ENCODE peak calls at places on chromosome 16, in four cellular contexts. One of them, this sample, is unnamed.
A peak's percentile ranks its signal among the peaks of the same experiment; 100 is the strongest.

GRCh38 chr16:55301385-55302008 is 22.5 kb upstream of the IRX6 start:
- DNase-seq in mucosa of descending colon: no peak
- DNase-seq in A673: no peak
- DNase-seq in CD8-positive, alpha-beta memory T cell: no peak
- DNase-seq in this sample: no peak

GRCh38 chr16:47553853-47554564 is 92.9 kb downstream of the PHKB start:
- DNase-seq in A673: no peak
- DNase-seq in CD8-positive, alpha-beta memory T cell: no peak
- DNase-seq in mucosa of descending colon: no peak
- DNase-seq in this sample: no peak

GRCh38 chr16:77680496-77680895 is 41.8 kb upstream of the NUDT7 start:
- DNase-seq in CD8-positive, alpha-beta memory T cell: no peak
- DNase-seq in A673: no peak
- DNase-seq in mucosa of descending colon: no peak
- DNase-seq in this sample: no peak

GRCh38 chr16:49639739-49640388 is 216.0 kb downstream of the ZNF423 start:
- DNase-seq in CD8-positive, alpha-beta memory T cell: no peak
- DNase-seq in A673: no peak
- DNase-seq in mucosa of descending colon: no peak
- DNase-seq in this sample: no peak

GRCh38 chr16:1429631-1430030 is 1.2 kb upstream of the PERCC1 start:
- DNase-seq in A673: no peak
- DNase-seq in mucosa of descending colon: no peak
- DNase-seq in CD8-positive, alpha-beta memory T cell: no peak
- DNase-seq in this sample: no peak

GRCh38 chr16:60755907-60756306 is 1280.3 kb downstream of the CDH8 start:
- DNase-seq in A673: no peak
- DNase-seq in mucosa of descending colon: no peak
- DNase-seq in CD8-positive, alpha-beta memory T cell: no peak
- DNase-seq in this sample: no peak

GRCh38 chr16:73949574-73950348 is 346.9 kb upstream of the PSMD7 start:
- DNase-seq in A673: peak; percentile 65
- DNase-seq in CD8-positive, alpha-beta memory T cell: no peak
- DNase-seq in mucosa of descending colon: no peak
- DNase-seq in this sample: no peak

GRCh38 chr16:23514381-23515152 is 4.3 kb upstream of the GGA2 start:
- DNase-seq in CD8-positive, alpha-beta memory T cell: no peak
- DNase-seq in A673: no peak
- DNase-seq in mucosa of descending colon: no peak
- DNase-seq in this sample: no peak

GRCh38 chr16:31331807-31332301 is 23.1 kb upstream of the ITGAX start:
- DNase-seq in mucosa of descending colon: no peak
- DNase-seq in A673: no peak
- DNase-seq in CD8-positive, alpha-beta memory T cell: no peak
- DNase-seq in this sample: no peak

GRCh38 chr16:14196539-14196938 is 125.4 kb downstream of the MRTFB start:
- DNase-seq in A673: peak; percentile 18
- DNase-seq in mucosa of descending colon: no peak
- DNase-seq in CD8-positive, alpha-beta memory T cell: no peak
- DNase-seq in this sample: no peak

GRCh38 chr16:23836404-23837291 is 865 bp downstream of the PRKCB start:
- DNase-seq in A673: peak; percentile 62
- DNase-seq in CD8-positive, alpha-beta memory T cell: peak; percentile 46
- DNase-seq in mucosa of descending colon: peak; percentile 54
- DNase-seq in this sample: peak; percentile 67

GRCh38 chr16:57112403-57113041 is 20.1 kb downstream of the CPNE2 start:
- DNase-seq in mucosa of descending colon: no peak
- DNase-seq in CD8-positive, alpha-beta memory T cell: no peak
- DNase-seq in A673: no peak
- DNase-seq in this sample: no peak

GRCh38 chr16:67339453-67339852 is 12.8 kb downstream of the LRRC36 start:
- DNase-seq in mucosa of descending colon: no peak
- DNase-seq in A673: no peak
- DNase-seq in CD8-positive, alpha-beta memory T cell: no peak
- DNase-seq in this sample: no peak

GRCh38 chr16:84308120-84308519 is 13.4 kb downstream of the WFDC1 start:
- DNase-seq in mucosa of descending colon: peak; percentile 73
- DNase-seq in A673: peak; percentile 39
- DNase-seq in CD8-positive, alpha-beta memory T cell: no peak
- DNase-seq in this sample: peak; percentile 55

GRCh38 chr16:66798162-66798561 is 3.2 kb downstream of the TERB1 start:
- DNase-seq in CD8-positive, alpha-beta memory T cell: no peak
- DNase-seq in A673: no peak
- DNase-seq in mucosa of descending colon: no peak
- DNase-seq in this sample: no peak

GRCh38 chr16:11677959-11678881 is 10.0 kb downstream of the SNN start:
- DNase-seq in A673: no peak
- DNase-seq in mucosa of descending colon: no peak
- DNase-seq in CD8-positive, alpha-beta memory T cell: no peak
- DNase-seq in this sample: no peak

GRCh38 chr16:11675561-11676511 is 7.6 kb downstream of the SNN start:
- DNase-seq in mucosa of descending colon: peak; percentile 69
- DNase-seq in A673: no peak
- DNase-seq in CD8-positive, alpha-beta memory T cell: no peak
- DNase-seq in this sample: no peak

GRCh38 chr16:11674818-11675560 is 6.7 kb downstream of the SNN start:
- DNase-seq in CD8-positive, alpha-beta memory T cell: no peak
- DNase-seq in A673: peak; percentile 33
- DNase-seq in mucosa of descending colon: no peak
- DNase-seq in this sample: no peak

GRCh38 chr16:11677451-11677951 is 9.2 kb downstream of the SNN start:
- DNase-seq in mucosa of descending colon: no peak
- DNase-seq in CD8-positive, alpha-beta memory T cell: no peak
- DNase-seq in A673: no peak
- DNase-seq in this sample: no peak

DNA sequence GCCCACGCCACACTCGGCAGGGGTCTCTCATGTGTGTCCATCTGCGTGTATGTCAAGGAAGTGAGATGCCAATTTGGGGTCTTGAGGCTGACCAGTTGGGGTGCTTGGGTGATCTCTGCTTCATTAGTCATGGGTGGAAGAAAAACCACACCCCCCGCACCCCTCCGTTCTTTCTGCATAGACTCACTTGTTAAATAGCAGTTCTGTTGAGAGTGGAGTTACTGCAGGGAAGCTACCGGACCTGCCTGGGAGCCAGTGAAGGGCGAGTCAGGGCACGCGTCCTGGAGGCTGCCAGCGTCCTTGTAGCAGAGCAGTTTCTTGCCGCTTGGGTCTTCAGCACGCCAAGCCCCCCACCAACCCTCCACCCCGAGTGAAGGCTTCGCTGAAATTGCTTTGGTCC is 8.5 kb downstream of the SNN start:
- DNase-seq in A673: no peak
- DNase-seq in mucosa of descending colon: no peak
- DNase-seq in CD8-positive, alpha-beta memory T cell: no peak
- DNase-seq in this sample: no peak
- H3K4me1 ChIP-seq in A673: no peaks in the 10 kb centered on the region
- H3K4me1 ChIP-seq in mucosa of descending colon: peaks cover 23% of the 10 kb centered on the region
- H3K4me1 ChIP-seq in CD8-positive, alpha-beta memory T cell: peaks cover 33% of the 10 kb centered on the region
- H3K4me1 ChIP-seq in this sample: peaks cover 67% of the 10 kb centered on the region

DNA sequence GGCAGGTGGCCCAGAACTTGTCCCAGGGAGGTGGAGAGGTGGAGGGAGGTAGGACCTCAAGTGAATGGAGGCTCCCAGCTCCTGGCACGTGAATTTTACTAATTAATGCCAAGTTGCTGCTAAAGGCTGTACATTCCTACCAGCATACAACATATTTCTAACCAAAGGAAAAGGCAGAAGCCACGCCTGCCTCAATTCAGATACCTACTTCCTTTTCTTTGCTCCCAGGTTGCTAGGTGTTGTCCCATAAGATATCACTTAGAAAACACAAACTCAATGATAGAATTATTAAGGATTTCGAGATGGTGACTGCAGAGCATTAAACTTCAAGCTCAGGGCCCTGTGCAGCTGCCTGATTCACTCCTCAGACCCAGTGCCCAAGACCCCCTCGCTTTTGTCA is 20.5 kb upstream of the SMPD3 start:
- DNase-seq in CD8-positive, alpha-beta memory T cell: no peak
- DNase-seq in mucosa of descending colon: no peak
- DNase-seq in A673: no peak
- DNase-seq in this sample: no peak
- H3K4me3 ChIP-seq in CD8-positive, alpha-beta memory T cell: no peak overlapping the region
- H3K4me3 ChIP-seq in mucosa of descending colon: no peak overlapping the region
- H3K4me3 ChIP-seq in A673: no peak overlapping the region
- H3K4me3 ChIP-seq in this sample: no peak overlapping the region

DNA sequence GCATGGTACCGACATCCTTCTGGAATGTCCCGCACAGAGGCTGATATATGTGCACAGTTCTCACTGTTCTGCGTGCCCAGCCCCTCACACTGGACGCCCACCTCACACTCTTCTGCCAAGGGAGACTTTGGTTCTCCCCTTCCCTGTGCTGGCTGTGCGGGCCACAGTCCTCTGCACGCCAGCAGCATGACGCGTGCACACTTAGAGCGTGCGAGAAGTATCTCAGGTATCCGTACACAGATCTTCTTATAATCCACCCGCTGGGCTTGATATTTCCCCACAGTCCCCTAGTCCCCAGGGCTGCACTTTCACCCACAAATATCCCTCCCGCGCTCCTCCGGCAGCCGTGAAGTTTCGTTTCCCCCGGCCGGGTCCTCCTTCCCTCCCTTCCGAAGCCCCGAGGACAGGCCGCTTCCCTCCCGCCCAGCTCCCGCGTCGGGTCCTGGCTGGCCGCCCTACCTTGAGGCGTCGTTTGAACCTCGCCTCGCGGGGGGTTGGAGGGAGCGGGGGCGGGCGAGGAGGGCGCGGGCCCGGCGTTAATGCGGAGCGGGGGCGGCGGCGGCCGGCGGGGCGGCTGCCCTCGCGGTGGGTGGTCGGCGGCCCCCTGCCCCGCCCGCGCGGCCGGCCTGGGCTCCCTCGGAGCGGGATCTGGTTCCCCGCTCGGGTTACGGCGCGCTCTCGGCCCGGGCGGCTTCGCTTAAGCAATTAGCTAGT is 5.0 kb upstream of the FOXF1 start:
- DNase-seq in CD8-positive, alpha-beta memory T cell: no peak
- DNase-seq in A673: no peak
- DNase-seq in mucosa of descending colon: no peak
- DNase-seq in this sample: no peak
- H3K4me1 ChIP-seq in CD8-positive, alpha-beta memory T cell: no peaks in the 10 kb centered on the region
- H3K4me1 ChIP-seq in A673: peaks cover 9% of the 10 kb centered on the region
- H3K4me1 ChIP-seq in mucosa of descending colon: peaks cover 7% of the 10 kb centered on the region
- H3K4me1 ChIP-seq in this sample: peaks cover 22% of the 10 kb centered on the region

GRCh38 chr16:89194340-89195311 is 5.7 kb downstream of the SLC22A31 start:
- DNase-seq in mucosa of descending colon: peak; percentile 19
- DNase-seq in CD8-positive, alpha-beta memory T cell: no peak
- DNase-seq in A673: no peak
- DNase-seq in this sample: peak; percentile 45

GRCh38 chr16:89191033-89191900 is 9.1 kb downstream of the SLC22A31 start:
- DNase-seq in CD8-positive, alpha-beta memory T cell: no peak
- DNase-seq in mucosa of descending colon: peak; percentile 38
- DNase-seq in A673: no peak
- DNase-seq in this sample: peak; percentile 52

GRCh38 chr16:89191901-89192184 is 8.5 kb downstream of the SLC22A31 start:
- DNase-seq in A673: no peak
- DNase-seq in mucosa of descending colon: no peak
- DNase-seq in CD8-positive, alpha-beta memory T cell: no peak
- DNase-seq in this sample: no peak

GRCh38 chr16:89193576-89194293 is 6.6 kb downstream of the SLC22A31 start:
- DNase-seq in CD8-positive, alpha-beta memory T cell: no peak
- DNase-seq in mucosa of descending colon: peak; percentile 37
- DNase-seq in A673: peak; percentile 36
- DNase-seq in this sample: peak; percentile 56

GRCh38 chr16:89193021-89193575 is 7.2 kb downstream of the SLC22A31 start:
- DNase-seq in A673: peak; percentile 90
- DNase-seq in CD8-positive, alpha-beta memory T cell: no peak
- DNase-seq in mucosa of descending colon: peak; percentile 65
- DNase-seq in this sample: peak; percentile 87
- H3K4me3 ChIP-seq in A673: no peak overlapping the region
- H3K4me3 ChIP-seq in CD8-positive, alpha-beta memory T cell: no peak overlapping the region
- H3K4me3 ChIP-seq in mucosa of descending colon: no peak overlapping the region
- H3K4me3 ChIP-seq in this sample: no peak overlapping the region

GRCh38 chr16:16788004-16788403 is 409.1 kb downstream of the NPIPA7 start:
- DNase-seq in CD8-positive, alpha-beta memory T cell: no peak
- DNase-seq in A673: no peak
- DNase-seq in mucosa of descending colon: no peak
- DNase-seq in this sample: no peak
- H3K4me1 ChIP-seq in CD8-positive, alpha-beta memory T cell: no peaks in the 10 kb centered on the region
- H3K4me1 ChIP-seq in A673: no peaks in the 10 kb centered on the region
- H3K4me1 ChIP-seq in mucosa of descending colon: no peaks in the 10 kb centered on the region
- H3K4me1 ChIP-seq in this sample: no peaks in the 10 kb centered on the region

GRCh38 chr16:53955221-53955875 is 251.4 kb downstream of the FTO start:
- DNase-seq in A673: no peak
- DNase-seq in CD8-positive, alpha-beta memory T cell: no peak
- DNase-seq in mucosa of descending colon: no peak
- DNase-seq in this sample: no peak

GRCh38 chr16:53950677-53951076 is 246.7 kb downstream of the FTO start:
- DNase-seq in A673: no peak
- DNase-seq in CD8-positive, alpha-beta memory T cell: no peak
- DNase-seq in mucosa of descending colon: no peak
- DNase-seq in this sample: no peak

GRCh38 chr16:53949716-53950410 is 245.9 kb downstream of the FTO start:
- DNase-seq in mucosa of descending colon: no peak
- DNase-seq in A673: no peak
- DNase-seq in CD8-positive, alpha-beta memory T cell: no peak
- DNase-seq in this sample: no peak

GRCh38 chr16:53948734-53949430 is 244.9 kb downstream of the FTO start:
- DNase-seq in CD8-positive, alpha-beta memory T cell: no peak
- DNase-seq in A673: no peak
- DNase-seq in mucosa of descending colon: no peak
- DNase-seq in this sample: no peak

GRCh38 chr16:53952215-53953208 is 248.6 kb downstream of the FTO start:
- DNase-seq in A673: peak; percentile 14
- DNase-seq in mucosa of descending colon: no peak
- DNase-seq in CD8-positive, alpha-beta memory T cell: no peak
- DNase-seq in this sample: no peak
- H3K4me3 ChIP-seq in A673: no peak overlapping the region
- H3K4me3 ChIP-seq in mucosa of descending colon: no peak overlapping the region
- H3K4me3 ChIP-seq in CD8-positive, alpha-beta memory T cell: peak overlapping the region; percentile 20
- H3K4me3 ChIP-seq in this sample: peak overlapping the region; percentile 10

GRCh38 chr16:21953541-21953902 is 361 bp downstream of the UQCRC2 start:
- DNase-seq in CD8-positive, alpha-beta memory T cell: no peak
- DNase-seq in A673: no peak
- DNase-seq in mucosa of descending colon: no peak
- DNase-seq in this sample: no peak
- H3K4me1 ChIP-seq in CD8-positive, alpha-beta memory T cell: peaks cover 43% of the 10 kb centered on the region
- H3K4me1 ChIP-seq in A673: peaks cover 12% of the 10 kb centered on the region
- H3K4me1 ChIP-seq in mucosa of descending colon: peaks cover 18% of the 10 kb centered on the region
- H3K4me1 ChIP-seq in this sample: peaks cover 48% of the 10 kb centered on the region

GRCh38 chr16:5058476-5058875 is 7.3 kb downstream of the C16orf89 start:
- DNase-seq in CD8-positive, alpha-beta memory T cell: no peak
- DNase-seq in mucosa of descending colon: no peak
- DNase-seq in A673: peak; percentile 55
- DNase-seq in this sample: no peak

GRCh38 chr16:5060073-5060641 is 5.6 kb downstream of the C16orf89 start:
- DNase-seq in A673: no peak
- DNase-seq in CD8-positive, alpha-beta memory T cell: no peak
- DNase-seq in mucosa of descending colon: no peak
- DNase-seq in this sample: no peak

GRCh38 chr16:5062051-5062450 is 3.7 kb downstream of the C16orf89 start:
- DNase-seq in A673: no peak
- DNase-seq in CD8-positive, alpha-beta memory T cell: no peak
- DNase-seq in mucosa of descending colon: no peak
- DNase-seq in this sample: no peak

GRCh38 chr16:5056347-5056746 is 9.4 kb downstream of the C16orf89 start:
- DNase-seq in CD8-positive, alpha-beta memory T cell: no peak
- DNase-seq in mucosa of descending colon: peak; percentile 62
- DNase-seq in A673: peak; percentile 63
- DNase-seq in this sample: no peak

GRCh38 chr16:5059386-5060072 is 6.2 kb downstream of the C16orf89 start:
- DNase-seq in mucosa of descending colon: no peak
- DNase-seq in A673: no peak
- DNase-seq in CD8-positive, alpha-beta memory T cell: no peak
- DNase-seq in this sample: no peak
- H3K4me3 ChIP-seq in mucosa of descending colon: no peak overlapping the region
- H3K4me3 ChIP-seq in A673: no peak overlapping the region
- H3K4me3 ChIP-seq in CD8-positive, alpha-beta memory T cell: no peak overlapping the region
- H3K4me3 ChIP-seq in this sample: no peak overlapping the region

This sample was measured in lower lobe of right lung.